ENCODE peak calls at places on chromosome 14, in six cellular contexts. One of them, this sample, is unnamed.

GRCh38 chr14:60195179-60195810 is 30.1 kb upstream of the DHRS7 start:
- DNase-seq in progenitor cell of endocrine pancreas: no peak
- DNase-seq in neural crest cell: no peak
- DNase-seq in RWPE2: no peak
- DNase-seq in B cell: no peak
- DNase-seq in breast epithelium: no peak
- DNase-seq in this sample: no peak

GRCh38 chr14:104644236-104644635 is 39.7 kb upstream of the TMEM179 start:
- DNase-seq in B cell: no peak
- DNase-seq in neural crest cell: no peak
- DNase-seq in progenitor cell of endocrine pancreas: no peak
- DNase-seq in RWPE2: no peak
- DNase-seq in breast epithelium: no peak
- DNase-seq in this sample: no peak

GRCh38 chr14:81366259-81366658 is 33.9 kb downstream of the STON2 start:
- DNase-seq in RWPE2: no peak
- DNase-seq in breast epithelium: no peak
- DNase-seq in neural crest cell: no peak
- DNase-seq in progenitor cell of endocrine pancreas: no peak
- DNase-seq in B cell: no peak
- DNase-seq in this sample: no peak

GRCh38 chr14:75770635-75771034 is 109.6 kb downstream of the TTLL5 start:
- DNase-seq in B cell: no peak
- DNase-seq in breast epithelium: no peak
- DNase-seq in neural crest cell: no peak
- DNase-seq in progenitor cell of endocrine pancreas: no peak
- DNase-seq in RWPE2: no peak
- DNase-seq in this sample: no peak

GRCh38 chr14:68402525-68403101 is 390.3 kb downstream of the ZFP36L1 start:
- DNase-seq in B cell: no peak
- DNase-seq in progenitor cell of endocrine pancreas: no peak
- DNase-seq in neural crest cell: no peak
- DNase-seq in breast epithelium: no peak
- DNase-seq in RWPE2: no peak
- DNase-seq in this sample: no peak

GRCh38 chr14:72739446-72740405 is 154.2 kb downstream of the DPF3 start:
- DNase-seq in progenitor cell of endocrine pancreas: no peak
- DNase-seq in RWPE2: no peak
- DNase-seq in breast epithelium: no peak
- DNase-seq in B cell: no peak
- DNase-seq in neural crest cell: no peak
- DNase-seq in this sample: no peak

GRCh38 chr14:59422069-59422881 is 42.9 kb downstream of the GPR135 start:
- DNase-seq in RWPE2: no peak
- DNase-seq in progenitor cell of endocrine pancreas: no peak
- DNase-seq in B cell: peak; percentile 22
- DNase-seq in breast epithelium: no peak
- DNase-seq in neural crest cell: no peak
- DNase-seq in this sample: no peak

GRCh38 chr14:32312010-32312331 is 17.1 kb upstream of the AKAP6 start:
- DNase-seq in progenitor cell of endocrine pancreas: no peak
- DNase-seq in B cell: no peak
- DNase-seq in RWPE2: no peak
- DNase-seq in breast epithelium: no peak
- DNase-seq in neural crest cell: no peak
- DNase-seq in this sample: no peak

GRCh38 chr14:74502236-74503019 is 8.9 kb downstream of the ISCA2 start:
- DNase-seq in breast epithelium: no peak
- DNase-seq in B cell: no peak
- DNase-seq in progenitor cell of endocrine pancreas: no peak
- DNase-seq in neural crest cell: peak; percentile 45
- DNase-seq in RWPE2: peak; percentile 60
- DNase-seq in this sample: peak; percentile 66

GRCh38 chr14:51458563-51458955 is 193.2 kb upstream of the FRMD6 start:
- DNase-seq in RWPE2: no peak
- DNase-seq in breast epithelium: no peak
- DNase-seq in B cell: no peak
- DNase-seq in neural crest cell: no peak
- DNase-seq in progenitor cell of endocrine pancreas: no peak
- DNase-seq in this sample: no peak

GRCh38 chr14:94011795-94012194 is 14.3 kb upstream of the OTUB2 start:
- DNase-seq in neural crest cell: no peak
- DNase-seq in breast epithelium: no peak
- DNase-seq in B cell: no peak
- DNase-seq in progenitor cell of endocrine pancreas: no peak
- DNase-seq in RWPE2: no peak
- DNase-seq in this sample: peak; percentile 68

GRCh38 chr14:101504096-101504948 is 57.0 kb upstream of the DIO3 start:
- DNase-seq in neural crest cell: no peak
- DNase-seq in progenitor cell of endocrine pancreas: no peak
- DNase-seq in B cell: no peak
- DNase-seq in breast epithelium: no peak
- DNase-seq in RWPE2: peak; percentile 61
- DNase-seq in this sample: no peak

GRCh38 chr14:54451961-54452360 is 10.8 kb upstream of the CNIH1 start:
- DNase-seq in breast epithelium: no peak
- DNase-seq in B cell: no peak
- DNase-seq in neural crest cell: no peak
- DNase-seq in progenitor cell of endocrine pancreas: no peak
- DNase-seq in RWPE2: no peak
- DNase-seq in this sample: no peak

GRCh38 chr14:58904771-58905170 is 267.0 kb downstream of the DACT1 start:
- DNase-seq in progenitor cell of endocrine pancreas: no peak
- DNase-seq in RWPE2: no peak
- DNase-seq in breast epithelium: no peak
- DNase-seq in neural crest cell: no peak
- DNase-seq in B cell: no peak
- DNase-seq in this sample: no peak

GRCh38 chr14:65880507-65880906 is 468.0 kb downstream of the FUT8 start:
- DNase-seq in breast epithelium: no peak
- DNase-seq in neural crest cell: no peak
- DNase-seq in B cell: no peak
- DNase-seq in RWPE2: no peak
- DNase-seq in progenitor cell of endocrine pancreas: no peak
- DNase-seq in this sample: no peak

GRCh38 chr14:91830777-91831176 is 36.6 kb downstream of the TC2N start:
- DNase-seq in breast epithelium: peak; percentile 40
- DNase-seq in neural crest cell: no peak
- DNase-seq in progenitor cell of endocrine pancreas: no peak
- DNase-seq in B cell: no peak
- DNase-seq in RWPE2: no peak
- DNase-seq in this sample: no peak

GRCh38 chr14:74940956-74941565 is 14.3 kb downstream of the PGF start:
- DNase-seq in progenitor cell of endocrine pancreas: no peak
- DNase-seq in neural crest cell: no peak
- DNase-seq in breast epithelium: no peak
- DNase-seq in RWPE2: no peak
- DNase-seq in B cell: no peak
- DNase-seq in this sample: no peak

GRCh38 chr14:60184597-60185555 is 19.7 kb upstream of the DHRS7 start:
- DNase-seq in B cell: no peak
- DNase-seq in breast epithelium: no peak
- DNase-seq in neural crest cell: no peak
- DNase-seq in RWPE2: no peak
- DNase-seq in progenitor cell of endocrine pancreas: no peak
- DNase-seq in this sample: no peak

GRCh38 chr14:57182760-57183503 is 85.8 kb downstream of the EXOC5 start:
- DNase-seq in progenitor cell of endocrine pancreas: no peak
- DNase-seq in B cell: no peak
- DNase-seq in breast epithelium: no peak
- DNase-seq in neural crest cell: no peak
- DNase-seq in RWPE2: no peak
- DNase-seq in this sample: peak; percentile 19

GRCh38 chr14:84965279-84965678 is 564.7 kb upstream of the FLRT2 start:
- DNase-seq in neural crest cell: no peak
- DNase-seq in breast epithelium: no peak
- DNase-seq in B cell: no peak
- DNase-seq in RWPE2: no peak
- DNase-seq in progenitor cell of endocrine pancreas: no peak
- DNase-seq in this sample: no peak

GRCh38 chr14:101499080-101499479 is 62.2 kb upstream of the DIO3 start:
- DNase-seq in B cell: peak; percentile 17
- DNase-seq in RWPE2: peak; percentile 35
- DNase-seq in progenitor cell of endocrine pancreas: no peak
- DNase-seq in neural crest cell: no peak
- DNase-seq in breast epithelium: no peak
- DNase-seq in this sample: no peak

GRCh38 chr14:69921052-69921451 is 41.8 kb downstream of the SMOC1 start:
- DNase-seq in progenitor cell of endocrine pancreas: no peak
- DNase-seq in breast epithelium: no peak
- DNase-seq in neural crest cell: no peak
- DNase-seq in B cell: no peak
- DNase-seq in RWPE2: no peak
- DNase-seq in this sample: no peak

DNA sequence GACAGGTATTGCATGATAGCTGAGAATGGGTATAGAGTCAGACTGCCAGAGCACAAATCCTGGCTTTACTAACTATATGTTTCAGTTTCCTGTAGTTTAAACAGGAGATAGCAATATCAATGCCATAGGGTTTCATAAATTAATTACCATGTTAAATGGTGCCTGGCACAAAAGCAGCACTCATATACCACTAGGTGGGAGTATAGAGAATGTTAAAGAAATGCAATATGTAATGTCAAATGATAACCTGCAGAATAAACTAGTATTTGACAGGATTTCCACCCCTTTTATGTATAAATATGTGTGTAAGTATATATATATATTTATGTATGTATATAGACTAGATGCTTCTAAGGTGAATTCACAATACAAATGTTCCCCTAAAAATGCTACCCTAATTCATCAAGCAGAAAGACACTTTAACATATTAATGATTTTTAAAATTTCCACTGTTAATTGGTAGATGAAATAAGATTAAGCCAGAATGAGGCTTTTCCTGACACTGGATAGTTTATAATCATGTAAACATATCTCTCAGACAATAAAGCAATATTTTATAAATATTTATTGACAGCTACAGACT is 8.6 kb downstream of the WDR89 start:
- DNase-seq in progenitor cell of endocrine pancreas: no peak
- DNase-seq in B cell: peak; percentile 42
- DNase-seq in RWPE2: no peak
- DNase-seq in breast epithelium: no peak
- DNase-seq in neural crest cell: no peak
- DNase-seq in this sample: peak; percentile 52
- TF ChIP-seq CTCF in progenitor cell of endocrine pancreas: peak; percentile 56
- TF ChIP-seq CTCF in B cell: peak; percentile 80
- TF ChIP-seq CTCF in RWPE2: peak; percentile 82
- TF ChIP-seq CTCF in breast epithelium: no peak
- TF ChIP-seq CTCF in neural crest cell: peak; percentile 69
- TF ChIP-seq CTCF in this sample: peak; percentile 39

DNA sequence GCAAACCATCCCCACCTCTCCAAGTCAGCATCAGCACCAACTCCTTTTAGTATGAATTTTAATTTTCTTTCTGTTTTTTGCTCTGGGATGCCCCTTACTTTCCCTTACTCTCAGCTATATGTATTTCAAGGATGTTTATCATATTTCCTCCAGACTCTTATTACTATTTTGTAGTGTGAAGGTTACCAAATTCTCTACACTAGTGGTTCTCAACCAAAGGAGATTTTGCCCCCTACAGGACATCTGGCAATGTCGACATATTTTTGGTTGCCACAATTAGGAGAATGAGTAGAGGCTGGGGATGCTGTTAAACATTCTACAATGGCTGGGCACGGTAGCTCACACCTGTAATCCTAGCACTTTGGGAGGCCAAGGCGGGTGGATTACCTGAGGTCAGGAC is 29.1 kb upstream of the SOS2 start:
- DNase-seq in neural crest cell: no peak
- DNase-seq in RWPE2: no peak
- DNase-seq in B cell: peak; percentile 47
- DNase-seq in progenitor cell of endocrine pancreas: no peak
- DNase-seq in breast epithelium: no peak
- DNase-seq in this sample: peak; percentile 24
- TF ChIP-seq CTCF in neural crest cell: peak; percentile 59
- TF ChIP-seq CTCF in RWPE2: peak; percentile 71
- TF ChIP-seq CTCF in B cell: peak; percentile 67
- TF ChIP-seq CTCF in progenitor cell of endocrine pancreas: peak; percentile 33
- TF ChIP-seq CTCF in breast epithelium: peak; percentile 15
- TF ChIP-seq CTCF in this sample: peak; percentile 44

GRCh38 chr14:35963209-35963608 is 137.1 kb downstream of the BRMS1L start:
- DNase-seq in progenitor cell of endocrine pancreas: no peak
- DNase-seq in neural crest cell: no peak
- DNase-seq in breast epithelium: no peak
- DNase-seq in B cell: no peak
- DNase-seq in RWPE2: no peak
- DNase-seq in this sample: peak; percentile 18
- TF ChIP-seq CTCF in progenitor cell of endocrine pancreas: peak; percentile 26
- TF ChIP-seq CTCF in neural crest cell: peak; percentile 47
- TF ChIP-seq CTCF in breast epithelium: no peak
- TF ChIP-seq CTCF in B cell: no peak
- TF ChIP-seq CTCF in RWPE2: peak; percentile 29
- TF ChIP-seq CTCF in this sample: no peak

DNA sequence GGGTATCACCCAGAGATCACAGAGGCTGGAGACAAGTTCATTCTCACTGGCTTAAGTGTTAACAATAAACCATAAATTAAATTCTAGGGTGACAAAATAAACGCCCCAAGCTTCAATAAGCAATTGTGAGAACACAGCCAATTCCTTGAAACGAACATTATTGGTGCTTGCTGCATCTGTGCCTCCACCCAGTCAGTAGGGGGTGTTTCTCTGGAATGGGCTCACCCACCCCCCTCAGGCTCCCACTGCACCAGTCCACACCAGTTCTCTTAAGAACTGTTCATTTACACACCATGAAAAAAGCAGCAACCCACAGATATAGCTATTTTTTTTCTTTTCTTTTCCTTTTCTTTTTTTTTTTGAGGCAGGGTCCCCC is 34.7 kb downstream of the CDC42BPB start:
- DNase-seq in neural crest cell: no peak
- DNase-seq in B cell: no peak
- DNase-seq in breast epithelium: no peak
- DNase-seq in RWPE2: peak; percentile 12
- DNase-seq in progenitor cell of endocrine pancreas: no peak
- DNase-seq in this sample: no peak
- TF ChIP-seq CTCF in neural crest cell: no peak
- TF ChIP-seq CTCF in B cell: no peak
- TF ChIP-seq CTCF in breast epithelium: no peak
- TF ChIP-seq CTCF in RWPE2: no peak
- TF ChIP-seq CTCF in progenitor cell of endocrine pancreas: no peak
- TF ChIP-seq CTCF in this sample: no peak

GRCh38 chr14:30185832-30186231 is 258.2 kb upstream of the PRKD1 start:
- DNase-seq in breast epithelium: no peak
- DNase-seq in progenitor cell of endocrine pancreas: no peak
- DNase-seq in B cell: no peak
- DNase-seq in neural crest cell: no peak
- DNase-seq in RWPE2: no peak
- DNase-seq in this sample: no peak
- TF ChIP-seq CTCF in breast epithelium: no peak
- TF ChIP-seq CTCF in progenitor cell of endocrine pancreas: peak; percentile 38
- TF ChIP-seq CTCF in B cell: no peak
- TF ChIP-seq CTCF in neural crest cell: peak; percentile 47
- TF ChIP-seq CTCF in RWPE2: peak; percentile 29
- TF ChIP-seq CTCF in this sample: no peak

GRCh38 chr14:96090441-96091148 is 51.4 kb downstream of the C14orf132 start:
- DNase-seq in RWPE2: peak; percentile 41
- DNase-seq in progenitor cell of endocrine pancreas: no peak
- DNase-seq in neural crest cell: no peak
- DNase-seq in B cell: no peak
- DNase-seq in breast epithelium: no peak
- DNase-seq in this sample: no peak
- TF ChIP-seq CTCF in RWPE2: no peak
- TF ChIP-seq CTCF in progenitor cell of endocrine pancreas: no peak
- TF ChIP-seq CTCF in neural crest cell: no peak
- TF ChIP-seq CTCF in B cell: no peak
- TF ChIP-seq CTCF in breast epithelium: no peak
- TF ChIP-seq CTCF in this sample: no peak

GRCh38 chr14:30791522-30792351 is 82.6 kb upstream of the COCH start:
- DNase-seq in progenitor cell of endocrine pancreas: no peak
- DNase-seq in RWPE2: no peak
- DNase-seq in breast epithelium: no peak
- DNase-seq in B cell: no peak
- DNase-seq in neural crest cell: no peak
- DNase-seq in this sample: no peak
- TF ChIP-seq CTCF in progenitor cell of endocrine pancreas: no peak
- TF ChIP-seq CTCF in RWPE2: no peak
- TF ChIP-seq CTCF in breast epithelium: no peak
- TF ChIP-seq CTCF in B cell: no peak
- TF ChIP-seq CTCF in neural crest cell: no peak
- TF ChIP-seq CTCF in this sample: no peak